ENCODE peak calls at places on chromosomes 12 and 14, in seven cellular contexts. C is A549, N is fibroblast of mammary gland, Y is coronary artery, A is heart left ventricle, Q is GM20000, P is testis. X is an unnamed sample.

GRCh38 chr14:93317836-93318807 is 14.7 kb downstream of the BTBD7 start:
- DNase-seq in C (peak), N (peak), Y (no peak), A (no peak), Q (no peak), P (no peak), X (peak)

GRCh38 chr12:109999983-110000505 is 814 bp downstream of the ANKRD13A start:
- DNase-seq in C (no peak), N (peak), Y (no peak), A (no peak), Q (no peak), P (peak), X (peak)

GRCh38 chr12:37672655-37673260 is 643.8 kb upstream of the ALG10B start:
- DNase-seq in C (peak), N (no peak), Y (no peak), A (no peak), Q (no peak), P (no peak), X (no peak)

GRCh38 chr12:108972226-108972757 is 48.6 kb downstream of the SVOP start:
- DNase-seq in C (no peak), N (no peak), Y (no peak), A (no peak), Q (no peak), P (no peak), X (no peak)

GRCh38 chr14:63677891-63678379 is 36.3 kb upstream of the WDR89 start:
- DNase-seq in C (peak), N (peak), Y (no peak), A (no peak), Q (no peak), P (no peak), X (no peak)

GRCh38 chr12:46839964-46840363 is 14.2 kb upstream of the SLC38A4 start:
- DNase-seq in C (no peak), N (no peak), Y (no peak), A (no peak), Q (no peak), P (no peak), X (no peak)

GRCh38 chr14:89544636-89545301 is 127.7 kb upstream of the FOXN3 start:
- DNase-seq in C (no peak), N (peak), Y (no peak), A (no peak), Q (no peak), P (no peak), X (no peak)

GRCh38 chr12:103840881-103841689 is at the start of gene NT5DC3:
- DNase-seq in C (peak), N (peak), Y (peak), A (peak), Q (peak), P (peak), X (peak)

GRCh38 chr14:94050231-94050880 is 24.2 kb downstream of the OTUB2 start:
- DNase-seq in C (no peak), N (no peak), Y (peak), A (no peak), Q (no peak), P (peak), X (no peak)

GRCh38 chr14:106459971-106460730 is 933.8 kb downstream of the TMEM121 start:
- DNase-seq in C (peak), N (no peak), Y (no peak), A (no peak), Q (peak), P (peak), X (peak)

GRCh38 chr14:74239848-74240793 is 872 bp downstream of the VSX2 start:
- DNase-seq in C (no peak), N (no peak), Y (no peak), A (no peak), Q (peak), P (no peak), X (no peak)

GRCh38 chr12:102522768-102523167 is 42.4 kb upstream of the IGF1 start:
- DNase-seq in C (no peak), N (no peak), Y (no peak), A (no peak), Q (no peak), P (no peak), X (no peak)
- TF ChIP-seq CTCF in C (no peak), N (no peak), Y (no peak), A (no peak), Q (no peak), P (no peak), X (no peak)

DNA sequence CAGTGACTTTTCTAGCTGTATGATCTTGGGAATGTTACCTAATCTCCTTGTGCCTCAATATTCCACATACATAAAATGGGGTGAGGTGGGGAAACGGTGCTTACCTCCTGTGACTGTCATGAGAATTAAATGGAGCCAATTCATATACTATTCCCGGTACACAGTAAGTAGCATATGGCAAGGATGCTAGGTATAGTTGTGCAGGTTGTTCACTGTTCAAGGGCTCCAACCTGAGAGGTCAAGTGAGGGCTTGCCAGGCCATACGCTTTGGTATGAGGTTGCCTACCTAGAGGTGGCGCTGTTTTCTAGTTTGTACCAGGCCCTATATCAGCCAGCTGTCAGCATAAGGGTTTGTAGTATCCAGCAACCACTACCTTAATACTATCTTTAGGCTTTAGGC is 3.6 kb upstream of the BATF start:
- DNase-seq in C (peak), N (peak), Y (no peak), A (no peak), Q (peak), P (no peak), X (no peak)
- TF ChIP-seq CTCF in C (peak), N (peak), Y (no peak), A (peak), Q (peak), P (no peak), X (no peak)

GRCh38 chr14:60220917-60221316 is 28.1 kb upstream of the PPM1A start:
- DNase-seq in C (no peak), N (no peak), Y (no peak), A (no peak), Q (no peak), P (no peak), X (no peak)
- TF ChIP-seq CTCF in C (no peak), N (no peak), Y (no peak), A (no peak), Q (no peak), P (no peak), X (no peak)

DNA sequence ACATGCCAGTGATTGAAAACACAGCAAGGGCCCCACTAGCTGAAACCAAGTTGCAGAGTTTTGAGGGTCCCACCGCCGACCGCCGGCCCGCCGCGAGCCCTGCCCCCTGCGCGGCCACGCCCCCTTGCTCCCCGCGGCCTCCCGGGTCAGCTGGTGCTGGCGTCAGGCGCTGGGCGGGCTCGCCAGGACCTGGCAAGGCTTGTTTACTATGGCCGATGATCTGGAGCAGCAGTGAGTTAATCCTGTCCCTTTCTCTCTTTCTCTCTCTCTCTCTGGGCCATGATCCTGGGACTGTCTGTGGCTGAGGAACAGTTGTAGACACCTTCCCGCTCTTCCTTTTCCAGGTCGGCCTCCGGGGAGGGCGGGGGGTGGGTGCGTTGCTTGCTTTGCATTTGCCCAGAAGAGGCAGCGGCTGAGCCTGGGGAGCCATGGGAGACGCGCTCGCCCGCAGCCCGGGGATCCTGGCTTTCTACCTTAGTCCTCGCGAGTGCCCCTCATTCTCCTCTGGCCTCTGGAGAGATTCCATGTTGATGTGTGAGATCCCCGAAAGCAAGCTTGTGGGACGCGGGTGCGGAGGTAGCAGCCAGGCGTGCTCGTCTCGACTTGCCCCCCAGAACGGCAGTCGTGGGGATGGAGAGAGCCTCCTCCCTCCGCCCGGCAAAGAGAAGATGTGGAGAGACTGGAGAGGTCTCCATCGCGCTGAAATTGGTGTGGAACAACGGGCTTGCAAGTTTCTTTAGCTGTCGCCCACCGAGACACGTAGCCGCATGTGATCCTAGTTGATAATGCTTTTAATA is at the start of gene ABHD4:
- DNase-seq in C (peak), N (peak), Y (peak), A (peak), Q (peak), P (peak), X (peak)
- TF ChIP-seq CTCF in C (no peak), N (no peak), Y (no peak), A (no peak), Q (no peak), P (no peak), X (no peak)

GRCh38 chr12:39807043-39807442 is 187.4 kb upstream of the ABCD2 start:
- DNase-seq in C (peak), N (peak), Y (no peak), A (no peak), Q (no peak), P (no peak), X (no peak)
- TF ChIP-seq CTCF in C (no peak), N (peak), Y (no peak), A (no peak), Q (no peak), P (no peak), X (peak)